ENCODE peak calls at places on chromosomes 12 and 14, in six cellular contexts. L is AG04449, A is esophagus squamous epithelium, T is GM12878, U is Peyer's patch, C is retinal pigment epithelial cell. O is an unnamed sample.

GRCh38 chr12:100375023-100375737 is 18.3 kb downstream of the SLC17A8 start:
- DNase-seq in T (no peak), U (peak), L (no peak), C (no peak), A (no peak), O (peak)

GRCh38 chr12:54038760-54039414 is 6.0 kb downstream of the HOXC5 start:
- DNase-seq in C (no peak), L (no peak), A (no peak), U (peak), T (no peak), O (no peak)

GRCh38 chr14:22871962-22872832 is 657 bp downstream of the LRP10 start:
- DNase-seq in A (no peak), C (no peak), U (peak), T (no peak), L (no peak), O (peak)

GRCh38 chr12:13701502-13701901 is 279.9 kb downstream of the GRIN2B start:
- DNase-seq in T (no peak), U (no peak), C (no peak), L (no peak), A (no peak), O (no peak)

GRCh38 chr12:13181375-13182070 is 15.0 kb upstream of the EMP1 start:
- DNase-seq in L (no peak), U (no peak), A (no peak), T (no peak), C (no peak), O (no peak)

GRCh38 chr12:52280796-52281560 is 6.5 kb downstream of the KRT86 start:
- DNase-seq in U (peak), A (no peak), L (peak), C (peak), T (no peak), O (peak)

GRCh38 chr12:59039005-59039404 is 118.7 kb upstream of the LRIG3 start:
- DNase-seq in U (no peak), L (no peak), A (no peak), C (no peak), T (no peak), O (no peak)

GRCh38 chr12:66189476-66189823 is 436 bp downstream of the IRAK3 start:
- DNase-seq in T (no peak), A (no peak), L (no peak), C (no peak), U (no peak), O (peak)

GRCh38 chr14:100022772-100023451 is 42.3 kb upstream of the EVL start:
- DNase-seq in C (no peak), A (no peak), T (no peak), L (peak), U (no peak), O (peak)

GRCh38 chr12:98399532-98399931 is 115.9 kb upstream of the TMPO start:
- DNase-seq in L (no peak), A (no peak), T (no peak), U (peak), C (no peak), O (peak)

GRCh38 chr12:122859303-122860051 is 24.2 kb downstream of the HIP1R start:
- DNase-seq in C (no peak), L (no peak), U (no peak), A (no peak), T (no peak), O (no peak)

GRCh38 chr12:19688489-19688888 is 249.2 kb downstream of the AEBP2 start:
- DNase-seq in C (no peak), T (no peak), A (no peak), L (no peak), U (no peak), O (peak)

GRCh38 chr14:92848941-92849340 is 54.8 kb downstream of the GOLGA5 start:
- DNase-seq in A (no peak), U (no peak), L (no peak), C (no peak), T (no peak), O (no peak)

GRCh38 chr14:74879427-74880180 is 2.1 kb upstream of the DLST start:
- DNase-seq in L (no peak), A (no peak), U (no peak), C (no peak), T (no peak), O (no peak)

GRCh38 chr14:106039400-106039799 is 513.0 kb downstream of the TMEM121 start:
- DNase-seq in C (no peak), L (no peak), A (no peak), T (no peak), U (peak), O (no peak)

GRCh38 chr14:98229676-98230366 is 1042.2 kb downstream of the BCL11B start:
- DNase-seq in L (no peak), U (no peak), C (no peak), T (no peak), A (no peak), O (no peak)

GRCh38 chr14:70425349-70425748 is 8.5 kb upstream of the SYNJ2BP start:
- DNase-seq in C (no peak), U (no peak), A (no peak), L (no peak), T (no peak), O (no peak)

GRCh38 chr14:99938376-99938775 is 126.8 kb upstream of the EVL start:
- DNase-seq in L (no peak), C (no peak), A (no peak), T (no peak), U (no peak), O (no peak)

GRCh38 chr12:14810953-14811483 is 3.0 kb downstream of the SMCO3 start:
- DNase-seq in L (no peak), C (no peak), T (no peak), A (no peak), U (no peak), O (peak)

GRCh38 chr14:96039633-96040311 is 610 bp downstream of the C14orf132 start:
- DNase-seq in L (no peak), C (no peak), U (no peak), A (no peak), T (no peak), O (peak)

GRCh38 chr14:38860530-38860929 is 242.5 kb downstream of the SEC23A start:
- DNase-seq in T (no peak), A (no peak), C (no peak), U (no peak), L (no peak), O (no peak)

DNA sequence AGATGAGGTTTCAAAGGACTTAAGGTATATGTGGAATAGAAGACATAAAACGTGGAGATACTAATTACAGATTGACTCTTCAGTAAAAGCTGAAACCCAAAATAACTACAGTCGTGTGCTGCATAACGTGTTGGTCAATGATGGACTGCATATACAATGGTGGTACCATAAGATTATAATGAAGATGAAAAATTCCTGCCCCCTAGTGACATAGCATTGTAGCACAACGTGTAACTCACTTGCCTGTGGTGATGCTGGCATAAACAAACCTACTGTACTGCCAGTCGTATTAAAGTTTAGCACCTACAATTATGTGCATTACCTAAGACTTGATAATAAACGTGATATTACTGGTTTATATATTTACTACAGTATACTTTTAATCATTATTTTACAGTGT is 150.3 kb downstream of the LRRK2 start:
- DNase-seq in T (no peak), U (no peak), C (no peak), L (no peak), A (no peak), O (peak)
- TF ChIP-seq CTCF in T (peak), U (no peak), C (no peak), L (no peak), A (no peak), O (peak)

GRCh38 chr12:115570271-115570777 is 707.2 kb downstream of the MED13L start:
- DNase-seq in L (no peak), A (no peak), T (no peak), U (no peak), C (no peak), O (peak)
- H3K4me3 ChIP-seq in L (peak), A (no peak), T (no peak), U (no peak), C (no peak), O (peak)

DNA sequence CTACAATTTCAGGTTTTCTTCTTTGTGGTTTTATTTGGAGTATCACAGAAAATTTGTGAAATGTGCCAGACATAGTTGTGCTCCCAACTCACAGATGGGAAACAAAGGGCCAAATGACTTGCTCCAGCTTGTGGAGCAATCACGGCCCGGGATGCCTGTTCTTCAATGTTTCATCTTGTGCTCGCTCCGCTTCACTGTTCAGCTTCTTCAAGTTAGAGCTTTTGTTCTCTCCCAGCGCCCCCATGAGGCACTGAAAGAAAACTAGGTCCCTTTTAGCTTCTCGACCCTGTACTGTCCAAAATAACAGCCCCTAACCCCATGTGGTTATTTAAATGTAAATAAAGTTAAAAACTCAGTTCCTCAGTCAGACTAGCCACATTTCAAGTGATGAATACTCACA is 187.9 kb upstream of the STXBP6 start:
- DNase-seq in T (no peak), C (no peak), A (no peak), L (no peak), U (peak), O (peak)
- TF ChIP-seq CTCF in T (peak), C (no peak), A (no peak), L (no peak), U (no peak), O (peak)

DNA sequence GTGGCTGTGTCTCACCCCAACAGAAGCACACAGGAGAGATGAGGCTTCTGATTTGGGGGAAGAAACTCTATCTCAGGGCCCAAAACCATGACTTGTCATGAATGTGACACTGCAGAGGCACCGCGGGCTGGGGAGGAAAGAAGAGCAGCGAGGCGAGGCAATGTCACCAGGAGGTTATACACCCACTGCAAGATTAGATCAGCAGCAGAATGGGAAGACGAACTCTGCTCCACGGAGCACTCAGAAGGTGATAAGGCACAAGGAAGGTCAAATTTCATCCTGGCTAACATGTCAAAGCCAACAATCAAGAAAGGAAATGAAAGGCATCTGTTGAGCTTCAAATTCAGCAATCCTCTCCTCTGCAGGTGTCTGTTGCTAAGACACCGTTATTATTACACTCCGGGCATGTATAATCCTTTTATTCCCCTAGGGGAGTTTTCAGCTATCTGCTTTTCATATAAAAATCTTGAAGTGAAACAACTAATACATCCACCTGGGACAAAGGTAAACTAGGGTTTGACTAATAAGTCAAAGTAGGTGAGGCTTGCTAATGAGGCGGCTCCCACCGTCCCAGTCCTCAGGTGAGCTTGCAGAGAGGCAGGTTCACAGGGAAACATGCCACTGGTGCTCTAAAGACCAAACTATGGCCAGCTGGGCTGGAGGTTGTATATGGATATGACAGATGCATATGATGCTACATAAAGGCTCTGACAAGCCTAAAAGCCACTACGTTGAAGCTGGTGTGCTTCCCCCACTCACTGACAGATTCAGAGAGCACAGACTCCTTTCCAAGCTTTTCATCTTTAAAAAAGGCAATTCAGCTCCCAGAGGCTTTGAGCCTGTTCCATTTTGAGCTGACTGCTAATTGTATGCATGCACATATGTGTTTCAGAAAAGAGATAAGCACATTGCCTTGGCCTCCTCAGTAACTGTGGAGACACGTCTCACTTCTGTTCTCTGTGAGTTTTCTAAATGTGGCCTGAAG is 221.2 kb downstream of the NELL2 start:
- DNase-seq in A (no peak), C (no peak), T (no peak), U (no peak), L (no peak), O (no peak)
- H3K4me3 ChIP-seq in A (no peak), C (no peak), T (no peak), U (no peak), L (no peak), O (no peak)

DNA sequence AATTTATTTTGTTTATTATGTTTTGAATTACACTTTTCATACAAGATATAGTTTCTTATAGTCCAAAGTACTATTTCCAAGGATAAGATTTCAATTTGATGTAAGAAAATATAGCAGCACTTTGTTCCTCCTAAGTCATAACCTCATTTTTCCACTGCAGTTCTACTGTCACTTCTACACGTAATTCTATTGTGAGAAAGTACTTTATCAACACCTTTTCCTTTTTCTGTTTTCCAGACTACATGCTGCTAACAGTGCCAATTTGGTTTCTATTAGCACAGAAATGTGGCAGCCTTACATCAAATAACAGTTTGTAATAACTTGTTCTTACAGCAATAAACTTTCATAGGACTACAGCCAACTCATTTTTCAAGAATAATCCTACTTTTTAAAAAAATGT is 45.0 kb downstream of the RPS6KA5 start:
- DNase-seq in T (no peak), A (no peak), U (no peak), C (no peak), L (no peak), O (no peak)
- TF ChIP-seq CTCF in T (no peak), A (no peak), U (no peak), C (no peak), L (no peak), O (no peak)

DNA sequence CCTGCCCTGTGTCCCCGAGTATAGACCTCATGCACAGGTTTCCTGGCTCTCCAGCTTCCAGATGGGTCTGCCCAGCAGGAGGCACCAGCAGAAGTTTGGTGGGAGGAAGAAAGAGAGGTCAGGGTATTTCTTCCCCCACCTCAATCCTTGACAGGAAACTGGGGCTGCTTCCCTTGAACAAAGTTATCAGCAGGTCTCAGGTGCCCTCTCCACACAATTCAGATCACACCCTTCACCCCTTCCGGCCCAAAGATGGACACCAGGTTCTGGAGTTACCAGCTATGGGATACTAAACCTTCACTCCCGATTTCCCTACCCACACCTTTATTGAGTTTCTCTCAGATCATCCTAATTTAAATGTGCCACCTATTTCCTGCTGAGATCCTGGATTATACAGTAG is 1.2 kb downstream of the SART3 start:
- DNase-seq in L (no peak), U (no peak), C (no peak), A (no peak), T (no peak), O (no peak)
- H3K4me3 ChIP-seq in L (peak), U (peak), C (peak), A (peak), T (peak), O (peak)

DNA sequence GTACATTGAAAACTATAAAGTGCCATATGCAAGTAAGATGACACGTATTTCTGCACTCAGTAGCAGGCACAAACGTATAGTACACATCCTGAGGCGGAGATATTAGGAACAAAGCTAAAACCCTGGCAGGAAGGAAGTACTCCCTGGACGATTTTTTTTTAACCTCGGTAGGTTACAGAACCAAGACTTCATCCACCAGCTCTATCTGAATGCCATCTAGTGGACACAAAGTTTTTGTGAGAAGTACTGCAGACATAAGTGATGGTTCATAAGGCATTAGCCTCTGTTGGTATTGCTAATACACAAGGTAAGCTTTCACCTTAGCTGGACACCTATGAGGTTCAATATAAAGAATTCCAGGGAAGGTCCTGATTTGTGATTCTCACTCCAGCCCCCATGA is 83.0 kb upstream of the CCDC196 start:
- DNase-seq in C (no peak), A (no peak), T (no peak), L (peak), U (no peak), O (peak)
- TF ChIP-seq CTCF in C (peak), A (peak), T (peak), L (peak), U (no peak), O (peak)

O was measured in fibroblast of the aortic adventitia.